ENCODE peak calls at places on chromosomes 1 and 21, in ten cellular contexts. A, Z, L, U, O, K, N, D, Q and T are unnamed samples.

GRCh38 chr1:56255516-56256181 is 323.7 kb downstream of the PLPP3 start:
- DNase-seq in A (no peak), Z (no peak), L (no peak), U (no peak), O (peak), K (no peak), N (peak), D (no peak), Q (no peak), T (no peak)

GRCh38 chr1:210132582-210132981 is 100.0 kb upstream of the SERTAD4 start:
- DNase-seq in A (peak), Z (peak), L (no peak), U (no peak), O (peak), K (no peak), N (peak), D (no peak), Q (no peak), T (no peak)

GRCh38 chr21:44765231-44766013 is 36.2 kb downstream of the UBE2G2 start:
- DNase-seq in A (peak), Z (peak), L (no peak), U (no peak), O (peak), K (peak), N (no peak), D (peak), Q (peak), T (peak)

GRCh38 chr1:171152533-171152932 is 32.6 kb upstream of the FMO2 start:
- DNase-seq in A (no peak), Z (no peak), L (no peak), U (no peak), O (peak), K (no peak), N (no peak), D (no peak), Q (no peak), T (no peak)

GRCh38 chr1:200302893-200303250 is 107.0 kb downstream of the ZNF281 start:
- DNase-seq in A (peak), Z (no peak), L (no peak), U (no peak), O (peak), K (no peak), N (peak), D (no peak), Q (no peak), T (no peak)

GRCh38 chr21:20443558-20444155 is 554.6 kb upstream of the NCAM2 start:
- DNase-seq in A (no peak), Z (peak), L (no peak), U (peak), O (peak), K (no peak), N (no peak), D (no peak), Q (no peak), T (no peak)

GRCh38 chr21:44800971-44801467 is 601 bp downstream of the UBE2G2 start:
- DNase-seq in A (peak), Z (peak), L (no peak), U (no peak), O (peak), K (no peak), N (peak), D (no peak), Q (no peak), T (peak)

GRCh38 chr1:22930235-22930912 is 42.3 kb downstream of the LACTBL1 start:
- DNase-seq in A (peak), Z (peak), L (no peak), U (peak), O (peak), K (no peak), N (peak), D (peak), Q (no peak), T (peak)

GRCh38 chr1:66013371-66013770 is 220.7 kb downstream of the PDE4B start:
- DNase-seq in A (no peak), Z (no peak), L (no peak), U (no peak), O (no peak), K (no peak), N (no peak), D (no peak), Q (no peak), T (no peak)

GRCh38 chr1:206808615-206809014 is 36.3 kb upstream of the IL10 start:
- DNase-seq in A (peak), Z (peak), L (no peak), U (no peak), O (peak), K (no peak), N (peak), D (peak), Q (no peak), T (peak)

GRCh38 chr1:102891868-102892625 is 216.3 kb downstream of the COL11A1 start:
- DNase-seq in A (no peak), Z (no peak), L (no peak), U (no peak), O (peak), K (no peak), N (peak), D (no peak), Q (no peak), T (no peak)

GRCh38 chr1:160064164-160064563 is 5.8 kb downstream of the KCNJ10 start:
- DNase-seq in A (no peak), Z (no peak), L (no peak), U (no peak), O (no peak), K (no peak), N (no peak), D (no peak), Q (no peak), T (no peak)

GRCh38 chr1:167562697-167563096 is 9.1 kb upstream of the CREG1 start:
- DNase-seq in A (no peak), Z (no peak), L (no peak), U (no peak), O (peak), K (no peak), N (peak), D (no peak), Q (no peak), T (no peak)

GRCh38 chr1:172938676-172939075 is 112.1 kb downstream of the TNFSF18 start:
- DNase-seq in A (no peak), Z (no peak), L (no peak), U (no peak), O (peak), K (no peak), N (no peak), D (no peak), Q (no peak), T (no peak)

GRCh38 chr1:6603851-6604558 is 1.3 kb upstream of the KLHL21 start:
- DNase-seq in A (peak), Z (peak), L (no peak), U (no peak), O (peak), K (peak), N (peak), D (peak), Q (peak), T (no peak)

GRCh38 chr1:93615201-93616150 is 66.2 kb downstream of the BCAR3 start:
- DNase-seq in A (peak), Z (peak), L (peak), U (no peak), O (peak), K (no peak), N (peak), D (peak), Q (no peak), T (peak)

GRCh38 chr1:30569384-30569783 is 154.0 kb downstream of the MATN1 start:
- DNase-seq in A (no peak), Z (no peak), L (no peak), U (no peak), O (no peak), K (no peak), N (no peak), D (no peak), Q (no peak), T (no peak)

GRCh38 chr1:207088731-207089626 is at the start of gene C4BPB:
- DNase-seq in A (peak), Z (peak), L (no peak), U (no peak), O (no peak), K (no peak), N (peak), D (no peak), Q (no peak), T (peak)

GRCh38 chr1:43945898-43946243 is 879 bp upstream of the IPO13 start:
- DNase-seq in A (no peak), Z (no peak), L (no peak), U (no peak), O (no peak), K (no peak), N (no peak), D (no peak), Q (no peak), T (no peak)

GRCh38 chr21:14120091-14120734 is 90.5 kb downstream of the LIPI start:
- DNase-seq in A (peak), Z (peak), L (peak), U (no peak), O (peak), K (no peak), N (peak), D (peak), Q (no peak), T (peak)

GRCh38 chr1:181986907-181987305 is 74.6 kb downstream of the ZNF648 start:
- DNase-seq in A (no peak), Z (no peak), L (no peak), U (no peak), O (no peak), K (no peak), N (no peak), D (no peak), Q (no peak), T (no peak)

GRCh38 chr1:15326691-15327530 is 79.9 kb downstream of the FHAD1 start:
- DNase-seq in A (peak), Z (peak), L (no peak), U (peak), O (no peak), K (no peak), N (peak), D (no peak), Q (no peak), T (no peak)

GRCh38 chr1:84152649-84153056 is 8.6 kb downstream of the PRKACB start:
- DNase-seq in A (no peak), Z (no peak), L (no peak), U (no peak), O (peak), K (no peak), N (no peak), D (peak), Q (no peak), T (no peak)

GRCh38 chr1:155396874-155397476 is 76.3 kb downstream of the RUSC1 start:
- DNase-seq in A (no peak), Z (no peak), L (no peak), U (no peak), O (no peak), K (no peak), N (no peak), D (no peak), Q (no peak), T (no peak)

GRCh38 chr1:36771222-36771621 is 263.1 kb downstream of the GRIK3 start:
- DNase-seq in A (no peak), Z (no peak), L (no peak), U (peak), O (no peak), K (no peak), N (no peak), D (no peak), Q (no peak), T (no peak)

GRCh38 chr1:96291468-96291867 is 430.1 kb upstream of the PTBP2 start:
- DNase-seq in A (no peak), Z (no peak), L (no peak), U (no peak), O (no peak), K (no peak), N (no peak), D (no peak), Q (no peak), T (no peak)

GRCh38 chr1:3902111-3902511 is 2.0 kb upstream of the C1orf174 start:
- DNase-seq in A (no peak), Z (peak), L (no peak), U (no peak), O (no peak), K (no peak), N (no peak), D (peak), Q (no peak), T (no peak)

GRCh38 chr21:42171091-42172053 is 47.6 kb upstream of the ABCG1 start:
- DNase-seq in A (no peak), Z (peak), L (no peak), U (no peak), O (no peak), K (no peak), N (peak), D (no peak), Q (peak), T (no peak)

GRCh38 chr1:20530261-20530660 is 22.1 kb upstream of the FAM43B start:
- DNase-seq in A (no peak), Z (no peak), L (no peak), U (peak), O (no peak), K (no peak), N (no peak), D (no peak), Q (peak), T (no peak)

GRCh38 chr1:97145321-97145956 is 423.9 kb downstream of the PTBP2 start:
- DNase-seq in A (peak), Z (no peak), L (no peak), U (peak), O (peak), K (no peak), N (peak), D (no peak), Q (no peak), T (no peak)

GRCh38 chr1:26705788-26706237 is 10.0 kb downstream of the ARID1A start:
- DNase-seq in A (peak), Z (no peak), L (no peak), U (no peak), O (peak), K (no peak), N (peak), D (no peak), Q (peak), T (no peak)

GRCh38 chr21:28826569-28826968 is 166.1 kb downstream of the LTN1 start:
- DNase-seq in A (no peak), Z (no peak), L (no peak), U (no peak), O (no peak), K (no peak), N (no peak), D (no peak), Q (no peak), T (no peak)